ENCODE peak calls at places on chromosomes 2 and 18, in four cellular contexts. I is HepG2, Y is GM12878, M is K562. X is an unnamed sample.

GRCh38 chr2:55090702-55091101 is 40.5 kb upstream of the RTN4 start:
- DNase-seq in I (no peak), M (peak; percentile 58), Y (no peak), X (no peak)

GRCh38 chr2:49219741-49220140 is 65.4 kb upstream of the FSHR start:
- DNase-seq in M (no peak), Y (no peak), I (no peak), X (no peak)

GRCh38 chr18:41783879-41784278 is 171.2 kb upstream of the PIK3C3 start:
- DNase-seq in Y (no peak), I (no peak), M (no peak), X (no peak)

GRCh38 chr2:217964658-217965161 is 38.1 kb downstream of the TNS1 start:
- DNase-seq in I (no peak), M (no peak), Y (no peak), X (no peak)

GRCh38 chr2:102520009-102520408 is 47.0 kb downstream of the SLC9A4 start:
- DNase-seq in I (peak; percentile 56), M (peak; percentile 70), Y (no peak), X (peak; percentile 61)

GRCh38 chr2:26595146-26595545 is 46.0 kb downstream of the CIB4 start:
- DNase-seq in M (no peak), Y (no peak), I (no peak), X (no peak)

GRCh38 chr18:2417861-2418610 is 153.3 kb downstream of the METTL4 start:
- DNase-seq in Y (no peak), I (no peak), M (no peak), X (no peak)

GRCh38 chr18:44771957-44772917 is 91.5 kb downstream of the SETBP1 start:
- DNase-seq in M (no peak), Y (no peak), I (peak; percentile 85), X (peak; percentile 37)

GRCh38 chr2:16475581-16475980 is 190.1 kb downstream of the CYRIA start:
- DNase-seq in M (no peak), Y (no peak), I (no peak), X (no peak)

GRCh38 chr18:10205136-10205535 is 249.3 kb upstream of the APCDD1 start:
- DNase-seq in I (no peak), Y (no peak), M (no peak), X (no peak)

GRCh38 chr2:197101519-197101918 is 175.0 kb upstream of the PGAP1 start:
- DNase-seq in Y (no peak), I (no peak), M (no peak), X (no peak)

GRCh38 chr2:72138921-72139381 is 8.7 kb downstream of the CYP26B1 start:
- DNase-seq in M (no peak), I (no peak), Y (no peak), X (no peak)

GRCh38 chr2:147716906-147717305 is 127.9 kb upstream of the ACVR2A start:
- DNase-seq in M (no peak), Y (no peak), I (no peak), X (no peak)

GRCh38 chr2:233799087-233799665 is 21.0 kb downstream of the MROH2A start:
- DNase-seq in M (no peak), I (no peak), Y (no peak), X (no peak)

GRCh38 chr2:161119483-161119882 is 40.7 kb upstream of the TANK start:
- DNase-seq in M (no peak), I (no peak), Y (no peak), X (no peak)

GRCh38 chr2:227221120-227221519 is 56.7 kb downstream of the COL4A3 start:
- DNase-seq in Y (no peak), I (no peak), M (no peak), X (no peak)

DNA sequence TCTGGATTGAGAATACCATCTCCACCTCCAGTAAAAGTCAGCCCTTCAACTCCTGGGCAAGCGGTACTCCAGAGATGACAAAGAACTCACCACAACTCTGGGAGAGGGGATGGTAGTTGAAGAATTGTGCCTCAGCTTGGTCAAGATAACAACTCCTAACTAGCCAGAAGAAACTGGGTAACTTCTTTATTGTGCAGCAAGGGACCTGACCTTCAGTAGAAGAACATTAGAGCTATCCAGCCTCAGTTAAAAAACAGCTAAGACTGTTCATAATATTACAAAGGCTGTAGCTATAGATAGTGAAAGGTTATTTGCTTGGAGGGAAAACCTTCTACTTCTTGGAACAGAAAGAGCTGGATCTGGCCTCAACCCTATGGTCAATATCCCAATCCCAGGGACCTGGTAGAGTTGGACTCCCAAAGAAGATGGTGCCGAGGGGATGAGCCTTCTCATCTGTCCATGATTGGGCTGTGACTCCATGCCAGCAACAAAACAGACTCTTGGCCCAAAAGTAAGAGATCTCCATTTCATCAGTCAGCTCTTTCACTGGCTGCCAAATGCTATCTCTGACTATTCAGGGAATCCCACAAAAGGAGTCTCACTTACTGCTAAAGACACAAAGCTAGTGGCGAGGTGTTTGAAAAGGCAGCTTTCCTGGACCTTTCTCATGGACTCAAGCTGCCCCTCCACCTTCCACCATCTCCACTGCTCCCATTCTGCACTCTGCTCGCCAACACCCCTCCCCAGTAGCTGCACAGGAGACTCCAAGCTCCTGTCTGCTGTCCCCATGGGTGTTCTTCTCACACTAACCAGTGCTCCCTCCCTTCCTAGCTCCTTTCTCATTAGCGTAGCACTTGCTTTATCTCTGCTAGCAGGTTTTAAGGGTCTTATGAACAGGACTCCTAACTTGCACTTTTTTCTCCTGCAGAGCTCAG is 145.8 kb downstream of the CAPN13 start:
- DNase-seq in I (no peak), M (peak; percentile 59), Y (no peak), X (no peak)
- TF ChIP-seq POLR2AphosphoS2 in I (no peak), M (peak; percentile 59), Y (no peak), X (no peak)

DNA sequence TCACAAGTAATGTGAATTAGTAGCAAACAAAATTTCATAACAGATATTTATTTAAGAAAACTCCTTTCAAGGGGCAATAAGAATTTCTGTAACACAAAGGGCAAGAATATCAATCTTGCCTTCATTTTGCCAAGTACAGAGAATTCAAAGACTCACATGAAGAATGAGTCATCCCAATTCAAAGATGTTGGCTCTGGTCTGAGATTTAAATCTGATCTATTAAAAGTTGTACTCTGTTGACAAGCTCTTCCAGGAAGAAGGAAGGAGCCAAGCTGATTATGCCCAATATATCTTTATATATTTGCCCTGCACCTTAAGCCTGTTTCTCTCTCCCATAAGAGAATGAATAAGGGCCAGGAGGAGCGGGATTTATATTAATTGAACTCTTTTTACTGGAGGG is 55.9 kb upstream of the RPE start:
- DNase-seq in I (no peak), Y (no peak), M (no peak), X (no peak)
- TF ChIP-seq USF2 in I (no peak), Y (no peak), M (no peak), X (no peak)

DNA sequence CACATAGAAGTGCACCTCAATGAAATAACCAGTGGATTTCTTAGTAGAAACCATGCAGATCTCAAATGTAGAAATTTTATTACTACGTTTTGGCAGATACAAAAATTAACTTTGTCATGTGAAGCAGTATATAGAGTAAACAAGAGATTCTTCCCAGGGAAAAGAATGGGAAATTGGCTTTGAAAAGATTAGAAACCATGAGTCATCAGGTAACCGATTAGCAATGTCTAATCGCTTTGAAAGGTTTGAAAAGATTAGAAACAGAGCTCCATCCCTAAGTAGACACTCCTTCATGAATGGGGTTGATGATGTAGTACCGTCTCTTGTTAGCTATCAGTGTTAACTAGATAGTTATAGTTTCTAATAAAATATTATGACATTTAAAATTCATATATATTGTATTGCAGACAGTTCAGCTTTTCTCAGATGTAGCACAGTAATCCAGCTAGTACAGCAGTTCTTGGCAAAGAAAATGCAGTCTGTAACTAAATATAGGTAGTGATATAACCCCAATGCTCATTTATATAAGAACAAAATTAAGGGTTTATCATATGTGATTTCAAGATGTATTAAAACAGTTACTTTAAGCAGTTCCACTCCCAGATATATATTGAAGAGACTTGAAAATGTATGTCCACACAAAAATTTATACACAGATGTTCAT is 113.8 kb downstream of the PTPN4 start:
- DNase-seq in M (no peak), Y (no peak), I (no peak), X (no peak)
- H3K4me2 ChIP-seq in M (no peak overlapping the region), Y (no peak overlapping the region), I (no peak overlapping the region), X (no peak overlapping the region)

GRCh38 chr2:42106257-42106816 is 58.5 kb downstream of the PKDCC start:
- DNase-seq in I (no peak), Y (no peak), M (no peak), X (no peak)
- TF ChIP-seq POLR2AphosphoS2 in I (no peak), Y (no peak), M (no peak), X (no peak)

GRCh38 chr2:136246086-136246669 is 128.2 kb upstream of the CXCR4 start:
- DNase-seq in I (peak; percentile 16), Y (peak; percentile 60), M (no peak), X (peak; percentile 28)

GRCh38 chr2:136248907-136249306 is 131.0 kb upstream of the CXCR4 start:
- DNase-seq in I (no peak), Y (no peak), M (no peak), X (no peak)

GRCh38 chr2:136244558-136244885 is 126.6 kb upstream of the CXCR4 start:
- DNase-seq in M (no peak), I (no peak), Y (no peak), X (no peak)

GRCh38 chr2:136248242-136248641 is 130.3 kb upstream of the CXCR4 start:
- DNase-seq in M (no peak), I (no peak), Y (no peak), X (no peak)

GRCh38 chr2:136247204-136247990 is 129.4 kb upstream of the CXCR4 start:
- DNase-seq in M (peak; percentile 10), Y (no peak), I (no peak), X (no peak)
- TF ChIP-seq USF2 in M (no peak), Y (no peak), I (no peak), X (no peak)